ENCODE peak calls at places on chromosomes 12 and 14, in seven cellular contexts. One of them, this sample, is unnamed. For H3K27me3, the result is how much of the 10 kb centered on the place peaks cover.

GRCh38 chr12:104567832-104568490 is 111.2 kb downstream of the CHST11 start:
- DNase-seq in body of pancreas: no peak
- DNase-seq in tibial nerve: no peak
- DNase-seq in right atrium auricular region: no peak
- DNase-seq in pancreas: no peak
- DNase-seq in tibial artery: no peak
- DNase-seq in GM23338: no peak
- DNase-seq in this sample: no peak

GRCh38 chr12:44143170-44143569 is 307.3 kb downstream of the TMEM117 start:
- DNase-seq in pancreas: no peak
- DNase-seq in body of pancreas: no peak
- DNase-seq in tibial artery: no peak
- DNase-seq in right atrium auricular region: no peak
- DNase-seq in tibial nerve: no peak
- DNase-seq in GM23338: no peak
- DNase-seq in this sample: no peak

GRCh38 chr12:108629824-108630476 is 3.7 kb downstream of the SELPLG start:
- DNase-seq in pancreas: no peak
- DNase-seq in right atrium auricular region: peak
- DNase-seq in tibial nerve: no peak
- DNase-seq in tibial artery: no peak
- DNase-seq in GM23338: no peak
- DNase-seq in body of pancreas: peak
- DNase-seq in this sample: peak

GRCh38 chr12:76781321-76781720 is 17.4 kb downstream of the ZDHHC17 start:
- DNase-seq in body of pancreas: no peak
- DNase-seq in tibial artery: no peak
- DNase-seq in GM23338: peak
- DNase-seq in pancreas: no peak
- DNase-seq in right atrium auricular region: no peak
- DNase-seq in tibial nerve: no peak
- DNase-seq in this sample: no peak

GRCh38 chr14:42480235-42480634 is 873.6 kb downstream of the LRFN5 start:
- DNase-seq in tibial nerve: no peak
- DNase-seq in body of pancreas: no peak
- DNase-seq in pancreas: no peak
- DNase-seq in GM23338: no peak
- DNase-seq in right atrium auricular region: no peak
- DNase-seq in tibial artery: no peak
- DNase-seq in this sample: no peak

GRCh38 chr14:99619873-99620834 is 16.1 kb upstream of the CCDC85C start:
- DNase-seq in body of pancreas: no peak
- DNase-seq in GM23338: no peak
- DNase-seq in tibial artery: no peak
- DNase-seq in pancreas: no peak
- DNase-seq in tibial nerve: no peak
- DNase-seq in right atrium auricular region: no peak
- DNase-seq in this sample: no peak

GRCh38 chr12:56084958-56085543 is 5.1 kb downstream of the ERBB3 start:
- DNase-seq in tibial artery: no peak
- DNase-seq in pancreas: no peak
- DNase-seq in body of pancreas: peak
- DNase-seq in right atrium auricular region: no peak
- DNase-seq in GM23338: peak
- DNase-seq in tibial nerve: no peak
- DNase-seq in this sample: no peak

GRCh38 chr12:76927170-76927784 is 48.5 kb upstream of the CSRP2 start:
- DNase-seq in tibial artery: no peak
- DNase-seq in GM23338: peak
- DNase-seq in right atrium auricular region: no peak
- DNase-seq in pancreas: no peak
- DNase-seq in body of pancreas: no peak
- DNase-seq in tibial nerve: peak
- DNase-seq in this sample: no peak

GRCh38 chr12:57280234-57281062 is 29.5 kb upstream of the STAC3 start:
- DNase-seq in tibial nerve: no peak
- DNase-seq in pancreas: peak
- DNase-seq in tibial artery: no peak
- DNase-seq in right atrium auricular region: no peak
- DNase-seq in body of pancreas: peak
- DNase-seq in GM23338: peak
- DNase-seq in this sample: peak

DNA sequence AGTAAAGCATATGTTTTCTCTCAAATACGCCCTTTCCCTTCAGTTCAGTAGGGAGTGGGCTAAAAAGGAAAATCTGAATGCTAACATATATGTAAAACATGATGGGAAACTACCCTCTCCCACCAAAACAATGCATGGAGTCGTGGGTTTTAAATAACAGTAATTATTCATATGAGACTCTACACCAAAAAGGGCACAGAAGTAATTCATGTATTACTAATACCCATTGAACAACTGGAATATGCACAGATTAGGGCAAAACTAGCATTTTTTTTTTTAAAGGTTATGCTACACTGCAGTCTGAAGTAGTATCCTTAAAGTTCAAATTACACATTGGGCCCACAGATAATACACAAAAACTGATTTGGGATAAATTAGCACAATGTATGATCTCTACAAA is 8.1 kb upstream of the ARID2 start:
- DNase-seq in body of pancreas: no peak
- DNase-seq in right atrium auricular region: no peak
- DNase-seq in tibial artery: no peak
- DNase-seq in GM23338: no peak
- DNase-seq in tibial nerve: no peak
- DNase-seq in pancreas: no peak
- DNase-seq in this sample: no peak
- H3K27ac ChIP-seq in body of pancreas: no peak
- H3K27ac ChIP-seq in right atrium auricular region: no peak
- H3K27ac ChIP-seq in tibial artery: no peak
- H3K27ac ChIP-seq in GM23338: no peak
- H3K27ac ChIP-seq in tibial nerve: no peak
- H3K27ac ChIP-seq in pancreas: no peak
- H3K27ac ChIP-seq in this sample: no peak

GRCh38 chr12:6954316-6954710 is 3.2 kb downstream of the PTPN6 start:
- DNase-seq in pancreas: no peak
- DNase-seq in body of pancreas: no peak
- DNase-seq in GM23338: no peak
- DNase-seq in tibial nerve: no peak
- DNase-seq in tibial artery: no peak
- DNase-seq in right atrium auricular region: no peak
- DNase-seq in this sample: no peak
- TF ChIP-seq CTCF in pancreas: no peak
- TF ChIP-seq CTCF in body of pancreas: no peak
- TF ChIP-seq CTCF in GM23338: no peak
- TF ChIP-seq CTCF in tibial nerve: no peak
- TF ChIP-seq CTCF in tibial artery: no peak
- TF ChIP-seq CTCF in right atrium auricular region: no peak
- TF ChIP-seq CTCF in this sample: no peak

GRCh38 chr14:76868453-76869170 is 42.4 kb downstream of the LRRC74A start:
- DNase-seq in pancreas: no peak
- DNase-seq in right atrium auricular region: no peak
- DNase-seq in tibial nerve: no peak
- DNase-seq in GM23338: peak
- DNase-seq in tibial artery: no peak
- DNase-seq in body of pancreas: no peak
- DNase-seq in this sample: no peak

GRCh38 chr14:76867536-76868452 is 41.6 kb downstream of the LRRC74A start:
- DNase-seq in tibial artery: no peak
- DNase-seq in pancreas: no peak
- DNase-seq in right atrium auricular region: no peak
- DNase-seq in tibial nerve: no peak
- DNase-seq in body of pancreas: peak
- DNase-seq in GM23338: no peak
- DNase-seq in this sample: peak

GRCh38 chr14:76863724-76864407 is 37.7 kb downstream of the LRRC74A start:
- DNase-seq in tibial artery: peak
- DNase-seq in body of pancreas: peak
- DNase-seq in pancreas: no peak
- DNase-seq in GM23338: no peak
- DNase-seq in tibial nerve: peak
- DNase-seq in right atrium auricular region: peak
- DNase-seq in this sample: no peak

GRCh38 chr14:76870146-76870545 is 43.9 kb downstream of the LRRC74A start:
- DNase-seq in GM23338: peak
- DNase-seq in pancreas: no peak
- DNase-seq in body of pancreas: peak
- DNase-seq in tibial artery: no peak
- DNase-seq in tibial nerve: no peak
- DNase-seq in right atrium auricular region: no peak
- DNase-seq in this sample: no peak

DNA sequence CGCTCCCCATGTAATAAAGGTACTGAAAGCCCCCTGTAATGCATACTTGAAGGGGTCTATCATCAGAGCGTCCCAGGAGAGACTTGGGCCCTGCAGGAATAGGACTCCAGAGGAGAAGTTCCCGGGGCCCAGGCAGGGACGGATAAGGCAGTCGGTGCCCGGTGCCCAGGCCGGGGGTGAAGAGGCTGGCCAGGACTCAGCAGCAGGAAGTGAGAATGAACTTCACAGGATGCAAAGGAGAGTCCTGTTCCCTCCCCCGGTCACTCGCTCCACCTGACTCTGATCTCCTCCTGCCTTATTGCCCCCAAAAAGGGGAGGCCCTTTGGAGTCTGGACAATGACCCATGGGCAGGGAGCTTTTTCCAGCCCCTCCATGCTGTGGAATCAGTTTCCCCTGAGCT is 40.3 kb downstream of the LRRC74A start:
- DNase-seq in pancreas: no peak
- DNase-seq in right atrium auricular region: no peak
- DNase-seq in tibial nerve: no peak
- DNase-seq in tibial artery: no peak
- DNase-seq in GM23338: no peak
- DNase-seq in body of pancreas: no peak
- DNase-seq in this sample: no peak
- H3K27me3 ChIP-seq in pancreas: under half
- H3K27me3 ChIP-seq in right atrium auricular region: under half
- H3K27me3 ChIP-seq in tibial nerve: under half
- H3K27me3 ChIP-seq in tibial artery: under half
- H3K27me3 ChIP-seq in GM23338: under half
- H3K27me3 ChIP-seq in body of pancreas: under half
- H3K27me3 ChIP-seq in this sample: under half

DNA sequence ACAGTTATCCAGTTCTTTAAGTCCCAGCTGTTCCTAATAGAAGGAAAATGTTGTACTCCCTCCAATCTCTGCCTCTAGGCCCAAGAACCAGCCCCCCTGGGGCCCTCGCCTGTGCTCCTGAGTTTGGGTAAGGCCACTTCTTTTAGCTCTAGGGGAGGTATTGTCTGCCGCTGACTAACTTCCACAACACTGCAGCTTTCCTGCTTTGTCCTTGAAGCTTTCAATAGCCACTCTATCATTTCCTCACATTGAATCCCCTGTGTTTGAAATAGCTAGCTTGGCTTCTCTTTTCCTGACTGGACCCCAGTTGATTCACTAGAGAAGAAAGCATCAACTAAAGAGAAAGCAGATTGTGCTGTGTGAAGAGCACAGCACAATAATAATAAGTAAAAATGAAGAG is 28.8 kb downstream of the KRT80 start:
- DNase-seq in right atrium auricular region: no peak
- DNase-seq in body of pancreas: no peak
- DNase-seq in pancreas: no peak
- DNase-seq in GM23338: no peak
- DNase-seq in tibial nerve: no peak
- DNase-seq in tibial artery: no peak
- DNase-seq in this sample: no peak
- H3K27ac ChIP-seq in right atrium auricular region: no peak
- H3K27ac ChIP-seq in body of pancreas: no peak
- H3K27ac ChIP-seq in pancreas: no peak
- H3K27ac ChIP-seq in GM23338: no peak
- H3K27ac ChIP-seq in tibial nerve: no peak
- H3K27ac ChIP-seq in tibial artery: no peak
- H3K27ac ChIP-seq in this sample: no peak

DNA sequence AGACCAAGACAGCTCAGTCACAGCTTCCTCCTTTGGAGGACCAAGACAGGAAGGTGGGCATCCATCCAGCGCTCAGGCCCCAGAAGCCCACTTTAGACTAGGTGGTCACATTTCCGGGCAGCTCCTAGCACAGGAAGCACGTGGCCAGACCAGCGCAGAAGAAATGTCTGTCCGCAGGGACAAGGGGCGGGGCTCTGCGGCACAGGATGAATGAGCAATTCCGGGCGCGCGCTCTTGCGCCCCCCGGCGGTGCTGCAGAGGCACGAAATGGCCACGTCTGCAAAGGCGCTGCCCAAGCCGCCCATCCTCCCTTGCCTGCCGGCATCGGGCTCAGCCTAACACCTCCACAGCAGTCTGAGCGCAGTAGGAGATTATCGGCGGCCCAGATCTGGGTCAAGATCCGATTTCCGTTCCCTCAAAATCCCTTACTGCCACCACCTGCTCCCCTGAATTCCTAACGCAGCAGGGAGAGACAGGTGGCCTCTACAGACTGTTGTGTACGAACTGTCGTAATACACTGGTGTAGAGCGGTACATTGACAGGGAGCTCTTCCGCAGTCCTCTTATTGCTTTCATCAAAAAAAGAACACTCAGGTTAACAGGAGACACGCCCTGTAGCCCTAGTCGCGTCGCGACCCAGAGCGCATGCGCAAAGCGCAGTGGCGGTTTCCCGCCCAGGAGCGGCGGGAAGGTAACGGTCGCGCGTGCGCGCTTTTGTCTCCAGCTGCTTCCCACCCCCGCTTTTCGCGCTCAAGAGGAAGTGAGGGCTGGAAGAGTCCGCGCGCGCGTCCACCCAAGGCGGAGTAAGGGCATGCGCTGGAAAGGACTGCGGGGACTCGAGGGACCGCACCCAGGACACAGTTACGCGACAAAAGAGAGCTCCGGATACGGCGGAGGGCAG is 794 bp downstream of the TUBA1B start:
- DNase-seq in tibial nerve: peak
- DNase-seq in GM23338: peak
- DNase-seq in tibial artery: peak
- DNase-seq in body of pancreas: peak
- DNase-seq in right atrium auricular region: peak
- DNase-seq in pancreas: peak
- DNase-seq in this sample: peak
- TF ChIP-seq CTCF in tibial nerve: peak
- TF ChIP-seq CTCF in GM23338: peak
- TF ChIP-seq CTCF in tibial artery: peak
- TF ChIP-seq CTCF in body of pancreas: peak
- TF ChIP-seq CTCF in right atrium auricular region: peak
- TF ChIP-seq CTCF in pancreas: peak
- TF ChIP-seq CTCF in this sample: peak

GRCh38 chr14:100787659-100788058 is 38.3 kb upstream of the MEG3 start:
- DNase-seq in body of pancreas: no peak
- DNase-seq in tibial nerve: no peak
- DNase-seq in pancreas: no peak
- DNase-seq in tibial artery: no peak
- DNase-seq in right atrium auricular region: no peak
- DNase-seq in GM23338: no peak
- DNase-seq in this sample: no peak
- H3K27me3 ChIP-seq in body of pancreas: under half
- H3K27me3 ChIP-seq in tibial nerve: under half
- H3K27me3 ChIP-seq in pancreas: under half
- H3K27me3 ChIP-seq in tibial artery: under half
- H3K27me3 ChIP-seq in right atrium auricular region: under half
- H3K27me3 ChIP-seq in GM23338: under half
- H3K27me3 ChIP-seq in this sample: under half

This sample was measured in CD4-positive, alpha-beta T cell.